ENCODE peak calls at places on chromosomes 13 and 19, in four cellular contexts. J is lung, P is mammary epithelial cell, Y is A673. T is an unnamed sample.

GRCh38 chr19:41887711-41888382 is 4.9 kb downstream of the ARHGEF1 start:
- DNase-seq in J (peak; percentile 88), P (peak; percentile 99), Y (no peak), T (peak; percentile 86)

GRCh38 chr13:18996221-18996620 is 185.4 kb downstream of the TUBA3C start:
- DNase-seq in J (no peak), P (no peak), Y (no peak), T (no peak)

GRCh38 chr13:43573361-43573740 is 213.4 kb downstream of the ENOX1 start:
- DNase-seq in J (no peak), P (peak; percentile 3), Y (peak; percentile 66), T (no peak)

GRCh38 chr19:48815870-48816501 is 5.2 kb upstream of the BCAT2 start:
- DNase-seq in J (no peak), P (peak; percentile 18), Y (no peak), T (no peak)

GRCh38 chr13:42014119-42014518 is 34.3 kb upstream of the DGKH start:
- DNase-seq in J (no peak), P (no peak), Y (no peak), T (no peak)

GRCh38 chr13:51935326-51936171 is 73.8 kb downstream of the CCDC70 start:
- DNase-seq in J (no peak), P (peak; percentile 19), Y (peak; percentile 51), T (no peak)

GRCh38 chr13:98892821-98893220 is 85.0 kb downstream of the DOCK9 start:
- DNase-seq in J (no peak), P (no peak), Y (peak; percentile 85), T (no peak)

GRCh38 chr13:58852076-58852475 is 1220.5 kb downstream of the PCDH17 start:
- DNase-seq in J (no peak), P (peak; percentile 0), Y (no peak), T (no peak)

GRCh38 chr13:43054803-43055802 is 31.7 kb downstream of the DNAJC15 start:
- DNase-seq in J (no peak), P (peak; percentile 32), Y (peak; percentile 83), T (peak; percentile 10)

GRCh38 chr19:29263305-29264080 is 50.5 kb upstream of the UQCRFS1 start:
- DNase-seq in J (no peak), P (peak; percentile 4), Y (peak; percentile 45), T (peak; percentile 45)

GRCh38 chr19:39224910-39225309 is 19.9 kb downstream of the IFNL3 start:
- DNase-seq in J (no peak), P (no peak), Y (no peak), T (no peak)

GRCh38 chr13:32669030-32669646 is 82.9 kb downstream of the PDS5B start:
- DNase-seq in J (no peak), P (peak; percentile 12), Y (peak; percentile 76), T (no peak)

GRCh38 chr19:12913871-12914690 is 5.0 kb downstream of the SYCE2 start:
- DNase-seq in J (no peak), P (no peak), Y (no peak), T (peak; percentile 61)

GRCh38 chr13:86445584-86446140 is 646.4 kb upstream of the SLITRK6 start:
- DNase-seq in J (no peak), P (no peak), Y (no peak), T (no peak)

GRCh38 chr19:35288331-35288730 is 3.6 kb upstream of the MAG start:
- DNase-seq in J (no peak), P (no peak), Y (no peak), T (no peak)

GRCh38 chr19:6126335-6126974 is 9.0 kb upstream of the ACSBG2 start:
- DNase-seq in J (no peak), P (peak; percentile 71), Y (peak; percentile 84), T (no peak)

GRCh38 chr13:24071423-24072075 is 89.0 kb upstream of the SPATA13 start:
- DNase-seq in J (no peak), P (peak; percentile 7), Y (no peak), T (no peak)

GRCh38 chr19:49690656-49691242 is at the start of gene CPT1C:
- DNase-seq in J (peak; percentile 67), P (no peak), Y (peak; percentile 95), T (peak; percentile 61)

GRCh38 chr13:98075048-98075447 is 67.8 kb upstream of the FARP1 start:
- DNase-seq in J (no peak), P (no peak), Y (no peak), T (no peak)

GRCh38 chr13:73059460-73060250 is 850 bp downstream of the KLF5 start:
- DNase-seq in J (peak; percentile 66), P (peak; percentile 55), Y (peak; percentile 71), T (peak; percentile 51)

GRCh38 chr13:25971499-25972145 is 80.2 kb downstream of the SHISA2 start:
- DNase-seq in J (no peak), P (no peak), Y (no peak), T (no peak)

GRCh38 chr19:56988271-56988670 is 131.5 kb upstream of the USP29 start:
- DNase-seq in J (no peak), P (no peak), Y (no peak), T (no peak)

GRCh38 chr13:40102854-40103253 is 447.4 kb downstream of the COG6 start:
- DNase-seq in J (no peak), P (peak; percentile 97), Y (no peak), T (peak; percentile 48)

GRCh38 chr13:29758591-29759114 is 91.8 kb downstream of the UBL3 start:
- DNase-seq in J (no peak), P (peak; percentile 59), Y (no peak), T (no peak)

GRCh38 chr19:47356900-47357299 is 7.8 kb downstream of the DHX34 start:
- DNase-seq in J (no peak), P (no peak), Y (no peak), T (no peak)

GRCh38 chr19:11699931-11700794 is 38.6 kb downstream of the ZNF823 start:
- DNase-seq in J (no peak), P (peak; percentile 6), Y (peak; percentile 43), T (no peak)

GRCh38 chr13:99809931-99810330 is 161.6 kb downstream of the ZIC5 start:
- DNase-seq in J (no peak), P (no peak), Y (no peak), T (no peak)

GRCh38 chr19:43820098-43820860 is 6.8 kb upstream of the ZNF283 start:
- DNase-seq in J (no peak), P (peak; percentile 57), Y (no peak), T (peak; percentile 6)

GRCh38 chr13:37443538-37443937 is 155.0 kb downstream of the POSTN start:
- DNase-seq in J (no peak), P (peak; percentile 87), Y (no peak), T (no peak)

GRCh38 chr13:88887045-88887662 is 1216.0 kb downstream of the SLITRK5 start:
- DNase-seq in J (no peak), P (no peak), Y (no peak), T (no peak)

GRCh38 chr13:32695602-32696250 is 109.5 kb downstream of the PDS5B start:
- DNase-seq in J (no peak), P (no peak), Y (peak; percentile 2), T (no peak)

GRCh38 chr19:55117063-55117635 is 288 bp downstream of the PPP1R12C start:
- DNase-seq in J (no peak), P (no peak), Y (no peak), T (no peak)

GRCh38 chr19:46017874-46018675 is 4.8 kb downstream of the PGLYRP1 start:
- DNase-seq in J (no peak), P (no peak), Y (no peak), T (no peak)

GRCh38 chr19:53158119-53158656 is 665 bp downstream of the ZNF347 start:
- DNase-seq in J (peak; percentile 29), P (peak; percentile 38), Y (peak; percentile 12), T (peak; percentile 46)

GRCh38 chr13:57740719-57741118 is 109.2 kb downstream of the PCDH17 start:
- DNase-seq in J (no peak), P (no peak), Y (peak; percentile 83), T (no peak)

GRCh38 chr19:13639342-13639929 is 124.9 kb upstream of the MRI1 start:
- DNase-seq in J (no peak), P (no peak), Y (no peak), T (no peak)

GRCh38 chr13:106318941-106319411 is 216.5 kb downstream of the EFNB2 start:
- DNase-seq in J (peak; percentile 48), P (peak; percentile 94), Y (no peak), T (no peak)

GRCh38 chr19:10744848-10745293 is 27.0 kb downstream of the DNM2 start:
- DNase-seq in J (no peak), P (no peak), Y (no peak), T (no peak)

GRCh38 chr13:39910833-39911232 is 255.4 kb downstream of the COG6 start:
- DNase-seq in J (no peak), P (peak; percentile 13), Y (no peak), T (no peak)

GRCh38 chr19:1478934-1479707 is at the start of gene C19orf25:
- DNase-seq in J (peak; percentile 95), P (peak; percentile 91), Y (peak; percentile 97), T (peak; percentile 82)

GRCh38 chr19:1481893-1482360 is 2.9 kb upstream of the C19orf25 start:
- DNase-seq in J (no peak), P (no peak), Y (no peak), T (no peak)

GRCh38 chr19:1482361-1483066 is 3.5 kb upstream of the C19orf25 start:
- DNase-seq in J (no peak), P (no peak), Y (no peak), T (no peak)

GRCh38 chr19:1483067-1483978 is 4.3 kb upstream of the C19orf25 start:
- DNase-seq in J (no peak), P (no peak), Y (no peak), T (no peak)

DNA sequence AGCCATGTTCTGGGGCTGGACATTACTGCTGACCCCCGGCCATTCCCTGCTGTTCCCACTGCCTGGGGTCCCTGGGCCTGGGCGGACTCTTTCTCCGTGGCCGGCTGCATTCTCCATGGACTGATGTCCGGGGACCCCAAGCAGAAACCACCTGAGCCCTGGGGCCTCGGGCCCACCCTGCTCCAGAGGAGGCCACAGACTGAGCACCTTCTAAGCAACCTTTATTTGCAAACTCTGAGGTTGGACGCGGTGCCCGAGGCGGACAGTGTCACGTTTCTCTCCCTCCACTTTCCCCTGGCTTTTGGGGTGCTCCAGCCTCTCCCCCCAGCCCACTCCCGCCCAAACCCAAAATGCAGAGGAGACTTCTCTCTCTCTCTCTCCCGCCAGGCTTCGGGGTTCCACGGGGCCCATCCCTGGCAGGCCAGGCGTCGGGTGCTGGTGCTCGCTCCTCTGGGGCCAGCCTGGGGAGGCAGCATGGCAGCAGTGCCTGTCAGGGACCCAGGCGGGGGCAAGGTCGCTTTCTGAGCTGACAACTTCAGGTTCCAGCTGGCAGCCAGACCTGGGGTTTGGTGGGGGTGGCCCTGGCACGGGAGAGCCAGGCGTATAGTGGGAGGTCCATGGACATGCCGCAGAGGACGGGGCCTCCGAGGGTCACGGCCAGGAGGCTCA is 2.3 kb upstream of the C19orf25 start:
- DNase-seq in J (no peak), P (no peak), Y (no peak), T (no peak)
- H3K27ac ChIP-seq in J (no peak overlapping the region), P (no peak overlapping the region), Y (no peak overlapping the region), T (no peak overlapping the region)

GRCh38 chr19:51600940-51601575 is 29.1 kb downstream of the SIGLEC5 start:
- DNase-seq in J (no peak), P (no peak), Y (no peak), T (no peak)
- TF ChIP-seq CTCF in J (no peak), P (no peak), Y (no peak), T (no peak)

DNA sequence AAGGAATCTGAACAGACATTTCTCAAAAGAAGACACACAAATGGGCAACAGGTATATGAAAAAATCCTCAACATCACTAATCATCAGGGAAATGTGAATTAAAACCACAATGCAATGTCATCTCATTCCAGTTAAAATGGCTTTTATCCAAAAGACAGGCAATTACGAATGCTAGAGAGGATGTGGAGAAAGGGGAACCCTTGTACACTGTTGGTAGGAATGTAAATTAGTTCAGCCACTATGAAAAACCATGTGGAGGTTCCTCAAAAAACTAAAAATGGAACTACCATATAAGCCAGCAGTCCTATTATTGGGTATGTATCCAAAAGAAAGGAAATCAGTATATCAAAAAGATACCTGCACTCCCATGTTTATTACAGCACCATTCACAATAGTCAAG is 24.7 kb upstream of the ZC3H13 start:
- DNase-seq in J (no peak), P (no peak), Y (no peak), T (no peak)
- H3K27ac ChIP-seq in J (no peak overlapping the region), P (no peak overlapping the region), Y (no peak overlapping the region), T (no peak overlapping the region)

GRCh38 chr13:81639984-81640582 is 1299.2 kb upstream of the SPRY2 start:
- DNase-seq in J (no peak), P (peak; percentile 14), Y (peak; percentile 51), T (no peak)
- TF ChIP-seq CTCF in J (no peak), P (peak; percentile 66), Y (peak; percentile 69), T (no peak)

T was measured in CD4-positive, alpha-beta T cell.